ENCODE peak calls at places on chromosome 14, in eight cellular contexts. G is mucosa of descending colon, P is ovary, O is uterus, N is H7, H is OCI-LY7, Z is MM.1S, M is cardiac muscle cell. Y is an unnamed sample.

GRCh38 chr14:75643985-75644384 is 16.7 kb downstream of the ERG28 start:
- DNase-seq in Z (no peak), H (no peak), M (no peak), N (no peak), G (no peak), P (no peak), O (no peak), Y (no peak)

GRCh38 chr14:23436327-23437141 is 1.1 kb upstream of the MYH7 start:
- DNase-seq in P (no peak), H (no peak), N (peak), O (no peak), Z (no peak), G (no peak), M (no peak), Y (no peak)

GRCh38 chr14:64682173-64682710 is 22.0 kb upstream of the PLEKHG3 start:
- DNase-seq in O (peak), H (no peak), M (peak), N (peak), Z (no peak), P (peak), G (peak), Y (no peak)

GRCh38 chr14:92471919-92472318 is 41.7 kb upstream of the RIN3 start:
- DNase-seq in N (peak), O (no peak), P (no peak), H (no peak), Z (no peak), M (peak), G (no peak), Y (no peak)

GRCh38 chr14:22713631-22713950 is 52.9 kb upstream of the OXA1L start:
- DNase-seq in P (no peak), G (no peak), N (no peak), H (no peak), M (no peak), O (no peak), Z (no peak), Y (no peak)

GRCh38 chr14:96592591-96593388 is 90.6 kb downstream of the PAPOLA start:
- DNase-seq in Z (peak), M (peak), G (peak), H (no peak), P (no peak), O (no peak), N (peak), Y (peak)

GRCh38 chr14:68961781-68962584 is 17.1 kb downstream of the ACTN1 start:
- DNase-seq in N (peak), O (peak), G (no peak), M (no peak), Z (no peak), H (no peak), P (no peak), Y (peak)

GRCh38 chr14:22822619-22823551 is 6.8 kb upstream of the MRPL52 start:
- DNase-seq in P (peak), O (peak), Z (peak), M (peak), N (peak), H (peak), G (peak), Y (peak)

GRCh38 chr14:100893760-100894159 is 9.8 kb downstream of the RTL1 start:
- DNase-seq in O (no peak), N (no peak), M (no peak), H (no peak), P (no peak), G (no peak), Z (no peak), Y (peak)

GRCh38 chr14:43795600-43796228 is 711.4 kb downstream of the FSCB start:
- DNase-seq in N (no peak), Z (no peak), M (peak), P (no peak), O (no peak), G (no peak), H (no peak), Y (no peak)

GRCh38 chr14:64891173-64891838 is 11.6 kb upstream of the SPTB start:
- DNase-seq in P (no peak), G (no peak), Z (no peak), H (no peak), O (no peak), N (no peak), M (no peak), Y (no peak)

GRCh38 chr14:68284333-68284732 is 464.8 kb downstream of the RAD51B start:
- DNase-seq in Z (no peak), N (no peak), O (no peak), P (no peak), G (no peak), H (no peak), M (peak), Y (no peak)

GRCh38 chr14:54241517-54241916 is 155.3 kb upstream of the CDKN3 start:
- DNase-seq in G (no peak), Z (no peak), P (no peak), M (no peak), O (no peak), N (no peak), H (no peak), Y (no peak)

GRCh38 chr14:67270354-67270753 is 29.1 kb downstream of the PALS1 start:
- DNase-seq in G (no peak), O (no peak), H (no peak), P (no peak), Z (no peak), N (no peak), M (peak), Y (no peak)
- H3K4me3 ChIP-seq in G (no peak), O (no peak), H (no peak), P (no peak), Z (no peak), N (no peak), M (no peak), Y (no peak)

DNA sequence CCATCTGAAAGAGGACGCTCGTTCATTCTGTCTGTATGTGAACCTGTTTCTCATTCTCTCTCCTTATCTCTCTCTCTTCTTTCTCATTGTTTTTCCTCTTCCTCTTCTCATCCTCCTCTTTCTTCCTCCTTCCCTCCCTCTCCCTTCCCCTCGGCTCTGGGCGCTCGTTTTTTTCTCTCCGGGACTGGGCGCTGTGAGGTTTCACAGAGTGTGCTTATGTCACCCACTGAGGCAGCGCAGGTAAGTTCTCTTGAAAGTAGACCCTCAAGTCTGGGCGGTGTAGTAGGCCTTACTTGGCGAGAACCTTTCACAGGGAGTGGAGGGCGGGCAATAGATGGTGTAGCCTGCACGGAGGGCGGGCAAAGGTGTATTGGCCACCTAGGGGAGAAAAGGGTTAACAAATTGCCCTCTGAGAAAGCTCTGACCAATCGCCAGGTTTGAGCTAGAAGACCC is 4.5 kb upstream of the SIX1 start:
- DNase-seq in O (no peak), H (no peak), G (no peak), Z (no peak), M (no peak), N (peak), P (no peak), Y (no peak)
- H3K4me3 ChIP-seq in O (no peak), H (no peak), G (no peak), Z (no peak), M (no peak), N (peak), P (no peak), Y (no peak)

GRCh38 chr14:98847520-98848468 is 424.2 kb downstream of the BCL11B start:
- DNase-seq in G (no peak), N (no peak), Z (no peak), O (no peak), H (no peak), M (no peak), P (no peak), Y (no peak)
- H3K4me3 ChIP-seq in G (no peak), N (no peak), Z (no peak), O (no peak), H (no peak), M (no peak), P (no peak), Y (no peak)

GRCh38 chr14:77375973-77376372 is 921 bp downstream of the TMED8 start:
- DNase-seq in P (no peak), H (peak), N (no peak), Z (no peak), M (peak), O (no peak), G (no peak), Y (no peak)

GRCh38 chr14:77376771-77377501 is at the start of the genes SAMD15 and TMED8:
- DNase-seq in M (peak), O (peak), H (peak), P (peak), G (peak), N (peak), Z (peak), Y (peak)

GRCh38 chr14:77376380-77376770 is 519 bp downstream of the TMED8 start:
- DNase-seq in H (peak), N (peak), O (peak), Z (peak), M (no peak), G (peak), P (peak), Y (peak)

GRCh38 chr14:77377502-77377844 is 294 bp downstream of the SAMD15 start:
- DNase-seq in H (no peak), N (peak), Z (no peak), O (no peak), P (no peak), M (no peak), G (no peak), Y (no peak)

DNA sequence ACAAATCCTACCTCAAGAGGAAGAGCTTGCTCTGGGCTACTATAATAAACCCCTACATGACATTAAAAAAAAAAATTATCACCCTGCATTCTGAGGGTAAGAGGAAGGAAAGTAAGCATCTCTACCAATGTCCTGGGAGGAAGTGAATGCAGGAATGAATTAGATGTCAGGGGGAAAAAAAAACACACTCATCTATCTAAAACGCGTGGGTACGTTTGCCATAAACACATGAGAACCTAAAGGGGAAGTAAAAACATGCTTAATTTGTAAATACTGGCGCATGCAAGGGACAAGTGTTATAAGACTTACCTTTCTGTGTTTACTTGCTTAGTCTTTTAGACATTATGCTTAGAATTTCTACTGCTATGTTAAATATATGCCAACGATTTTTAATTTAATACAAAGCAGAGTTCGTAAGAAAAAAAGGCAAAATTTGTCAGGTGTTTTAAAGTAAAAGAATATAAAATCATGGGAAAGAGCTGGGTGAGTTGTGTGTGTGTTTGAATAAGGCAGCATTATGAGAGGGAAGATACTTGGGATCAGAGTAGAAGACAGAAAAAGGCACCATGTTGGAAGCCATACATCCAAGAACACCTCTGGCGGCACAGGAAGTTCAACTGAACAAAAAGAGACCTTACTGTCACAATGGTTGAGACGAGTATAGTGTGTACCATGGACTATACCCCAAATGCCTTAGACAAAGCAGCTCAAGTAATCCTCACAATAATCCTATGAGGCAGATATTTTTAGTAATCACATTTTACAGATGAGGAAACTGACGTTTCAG is 1.5 kb downstream of the TMED8 start:
- DNase-seq in M (no peak), G (no peak), H (peak), N (no peak), O (no peak), P (no peak), Z (no peak), Y (no peak)
- H3K4me3 ChIP-seq in M (peak), G (no peak), H (peak), N (no peak), O (no peak), P (peak), Z (peak), Y (no peak)

GRCh38 chr14:80954771-80955299 is 586 bp upstream of the TSHR start:
- DNase-seq in G (peak), Z (peak), O (peak), M (peak), N (peak), H (peak), P (peak), Y (peak)
- H3K4me3 ChIP-seq in G (no peak), Z (peak), O (peak), M (peak), N (peak), H (peak), P (peak), Y (peak)

GRCh38 chr14:60649815-60650381 is 621 bp upstream of the SIX1 start:
- DNase-seq in P (no peak), Z (no peak), N (peak), O (no peak), G (no peak), H (no peak), M (no peak), Y (no peak)

GRCh38 chr14:60652674-60653387 is 3.6 kb upstream of the SIX1 start:
- DNase-seq in P (no peak), H (no peak), N (peak), O (no peak), G (no peak), Z (no peak), M (no peak), Y (no peak)

GRCh38 chr14:60650382-60650961 is 1.2 kb upstream of the SIX1 start:
- DNase-seq in M (no peak), O (no peak), Z (no peak), N (peak), G (no peak), P (no peak), H (no peak), Y (no peak)

GRCh38 chr14:60651936-60652673 is 2.8 kb upstream of the SIX1 start:
- DNase-seq in N (peak), G (no peak), O (no peak), P (no peak), H (no peak), M (no peak), Z (no peak), Y (no peak)

DNA sequence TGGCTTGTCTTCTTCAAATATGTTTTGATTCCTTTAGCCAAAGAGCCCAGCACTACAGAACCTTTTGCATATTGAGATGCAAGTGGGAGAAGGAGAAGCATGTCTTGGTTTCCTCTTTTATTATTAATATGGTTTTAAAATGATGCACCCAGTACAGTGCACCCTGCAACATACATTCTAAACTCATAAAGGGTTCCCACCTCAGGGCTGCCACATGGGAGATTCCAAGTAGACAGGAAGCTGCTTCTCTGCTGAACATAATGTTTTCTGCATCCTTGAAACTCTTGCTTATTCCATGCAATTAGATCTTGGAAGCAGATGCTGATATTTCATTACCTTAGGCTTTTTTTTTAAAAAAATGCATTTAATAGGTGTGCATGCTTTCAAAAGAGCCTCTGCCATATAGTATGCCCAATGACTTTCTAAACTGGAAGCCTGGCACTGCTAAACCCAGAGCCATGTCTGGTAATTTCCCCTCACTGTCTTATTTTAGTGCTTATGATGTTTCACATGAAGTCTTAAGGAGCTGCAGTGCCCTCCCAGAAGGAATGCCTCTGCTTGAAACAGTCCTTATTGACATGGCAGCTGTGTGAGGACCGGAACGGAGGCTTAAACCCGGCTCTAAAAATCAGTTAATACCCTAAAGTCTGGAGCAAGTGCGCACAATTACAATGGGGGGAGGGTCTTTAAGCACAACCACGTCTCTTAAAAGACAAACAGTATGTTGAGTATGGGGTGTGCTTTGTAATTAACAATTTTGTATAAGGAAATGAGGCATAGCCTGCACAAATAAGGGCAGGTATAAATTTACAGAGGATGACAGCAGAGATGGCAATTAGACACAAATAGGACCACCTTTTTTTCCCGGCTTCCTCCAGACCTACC is 2.0 kb upstream of the SIX1 start:
- DNase-seq in N (peak), Z (no peak), M (no peak), G (no peak), H (no peak), P (no peak), O (no peak), Y (no peak)
- H3K4me3 ChIP-seq in N (no peak), Z (no peak), M (no peak), G (no peak), H (no peak), P (no peak), O (no peak), Y (no peak)

DNA sequence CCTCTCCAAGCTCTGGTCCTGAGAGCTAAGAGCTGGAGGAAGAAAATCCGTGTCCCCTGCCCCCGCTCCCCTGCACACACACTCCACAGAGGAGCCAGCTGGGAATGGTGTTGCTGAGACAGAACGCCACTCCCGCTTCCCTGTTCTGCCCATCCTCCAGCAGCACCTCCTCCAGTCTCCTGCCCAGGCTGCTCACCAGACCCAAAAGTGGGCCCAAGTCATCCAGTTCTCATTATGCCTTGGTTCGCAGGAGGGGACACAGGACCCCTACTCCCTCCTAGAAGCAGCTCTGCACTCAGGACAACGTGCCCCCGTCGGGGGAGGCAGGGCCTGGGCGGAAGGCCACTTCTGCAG is 861 bp upstream of the TRMT61A start:
- DNase-seq in M (peak), P (no peak), O (no peak), G (peak), Z (no peak), N (no peak), H (no peak), Y (no peak)
- H3K4me3 ChIP-seq in M (peak), P (peak), O (peak), G (peak), Z (peak), N (peak), H (peak), Y (peak)

GRCh38 chr14:103109789-103110415 is 13.4 kb upstream of the TNFAIP2 start:
- DNase-seq in Z (no peak), M (peak), G (peak), N (peak), H (no peak), P (peak), O (peak), Y (no peak)
- H3K4me3 ChIP-seq in Z (no peak), M (no peak), G (no peak), N (peak), H (no peak), P (no peak), O (no peak), Y (no peak)

Y was measured in right lobe of liver.